ENCODE peak calls at places on chromosomes 16 and 17, in eight cellular contexts. S, G, X, M, N, P, B and E are unnamed samples.

GRCh38 chr16:20880867-20881866 is 19.0 kb downstream of the DCUN1D3 start:
- DNase-seq in M (no peak), B (no peak), N (no peak), X (no peak), G (no peak), S (no peak), P (no peak), E (no peak)

GRCh38 chr17:48012151-48012520 is 25.5 kb downstream of the COPZ2 start:
- DNase-seq in X (peak), P (peak), N (no peak), M (no peak), G (peak), B (peak), S (peak), E (peak)

GRCh38 chr16:76201385-76201784 is 75.8 kb upstream of the CNTNAP4 start:
- DNase-seq in X (no peak), P (no peak), N (no peak), G (no peak), M (no peak), S (no peak), B (no peak), E (no peak)

GRCh38 chr16:69633375-69633774 is 67.6 kb downstream of the NFAT5 start:
- DNase-seq in X (no peak), M (no peak), N (no peak), G (no peak), P (no peak), B (no peak), S (no peak), E (no peak)

GRCh38 chr17:33469911-33470310 is 176.8 kb upstream of the ASIC2 start:
- DNase-seq in M (no peak), G (no peak), B (no peak), N (no peak), X (no peak), P (no peak), S (peak), E (no peak)

GRCh38 chr17:81388091-81388611 is 7.1 kb upstream of the BAHCC1 start:
- DNase-seq in N (no peak), B (no peak), S (no peak), P (no peak), X (no peak), G (no peak), M (no peak), E (no peak)

GRCh38 chr17:73027130-73027741 is 65.3 kb downstream of the SLC39A11 start:
- DNase-seq in S (peak), B (no peak), X (no peak), N (no peak), P (no peak), M (no peak), G (no peak), E (no peak)

GRCh38 chr16:89045881-89046280 is 47.8 kb upstream of the ACSF3 start:
- DNase-seq in P (no peak), X (no peak), B (no peak), G (no peak), M (no peak), S (no peak), N (no peak), E (no peak)

GRCh38 chr17:4980644-4981216 is 6.7 kb downstream of the CAMTA2 start:
- DNase-seq in N (no peak), X (no peak), S (peak), B (no peak), M (peak), G (peak), P (no peak), E (peak)

GRCh38 chr17:79459846-79460245 is 151.0 kb downstream of the RBFOX3 start:
- DNase-seq in X (no peak), S (no peak), N (no peak), G (no peak), B (no peak), P (no peak), M (no peak), E (no peak)

GRCh38 chr17:2737693-2738092 is 11.8 kb downstream of the CCDC92B start:
- DNase-seq in P (no peak), B (no peak), S (no peak), M (no peak), X (no peak), G (no peak), N (no peak), E (no peak)

GRCh38 chr16:87790278-87791023 is 24.7 kb upstream of the KLHDC4 start:
- DNase-seq in B (no peak), N (no peak), P (no peak), G (no peak), M (peak), S (no peak), X (no peak), E (no peak)

GRCh38 chr17:43349142-43349541 is 49.7 kb upstream of the ARL4D start:
- DNase-seq in P (no peak), G (no peak), N (no peak), B (no peak), M (no peak), X (no peak), S (no peak), E (no peak)

GRCh38 chr17:6377906-6378305 is 57.0 kb downstream of the AIPL1 start:
- DNase-seq in G (no peak), B (no peak), X (no peak), M (no peak), N (no peak), S (no peak), P (no peak), E (no peak)

GRCh38 chr17:62906881-62907280 is 59.2 kb upstream of the TANC2 start:
- DNase-seq in M (no peak), S (no peak), G (no peak), N (no peak), B (no peak), P (no peak), X (no peak), E (no peak)

GRCh38 chr17:78137392-78138203 is 7.0 kb downstream of the TMC8 start:
- DNase-seq in G (peak), S (no peak), N (no peak), P (no peak), X (peak), B (peak), M (no peak), E (peak)

GRCh38 chr17:42421479-42422332 is 1.4 kb downstream of the CAVIN1 start:
- DNase-seq in P (no peak), B (peak), G (no peak), N (no peak), X (no peak), S (peak), M (peak), E (peak)

GRCh38 chr17:4766705-4767104 is 5.0 kb upstream of the TM4SF5 start:
- DNase-seq in M (no peak), P (no peak), G (no peak), X (no peak), B (no peak), S (no peak), N (no peak), E (no peak)